ENCODE peak calls at places on chromosomes 4 and X, in five cellular contexts. One of them, this sample, is unnamed.

GRCh38 chr4:103105558-103106356 is 6.1 kb upstream of the BDH2 start:
- DNase-seq in stomach: no peak
- DNase-seq in endothelial cell of umbilical vein: no peak
- DNase-seq in esophagus squamous epithelium: no peak
- DNase-seq in thyroid gland: no peak
- DNase-seq in this sample: no peak

GRCh38 chr4:2484993-2485392 is 16.1 kb downstream of the RNF4 start:
- DNase-seq in stomach: peak
- DNase-seq in endothelial cell of umbilical vein: peak
- DNase-seq in esophagus squamous epithelium: peak
- DNase-seq in thyroid gland: peak
- DNase-seq in this sample: peak

GRCh38 chr4:92304073-92304472 is 307 bp downstream of the GRID2 start:
- DNase-seq in stomach: no peak
- DNase-seq in endothelial cell of umbilical vein: no peak
- DNase-seq in esophagus squamous epithelium: no peak
- DNase-seq in thyroid gland: no peak
- DNase-seq in this sample: no peak

GRCh38 chrX:149286940-149287349 is 218.2 kb downstream of the IDS start:
- DNase-seq in stomach: peak
- DNase-seq in endothelial cell of umbilical vein: peak
- DNase-seq in esophagus squamous epithelium: no peak
- DNase-seq in thyroid gland: peak
- DNase-seq in this sample: no peak

GRCh38 chr4:80062527-80062926 is 10.5 kb downstream of the ANTXR2 start:
- DNase-seq in stomach: no peak
- DNase-seq in endothelial cell of umbilical vein: no peak
- DNase-seq in esophagus squamous epithelium: no peak
- DNase-seq in thyroid gland: no peak
- DNase-seq in this sample: no peak

GRCh38 chr4:64158648-64159326 is 250.5 kb downstream of the TECRL start:
- DNase-seq in stomach: peak
- DNase-seq in endothelial cell of umbilical vein: peak
- DNase-seq in esophagus squamous epithelium: no peak
- DNase-seq in thyroid gland: peak
- DNase-seq in this sample: no peak

GRCh38 chr4:22391548-22391947 is 124.3 kb downstream of the ADGRA3 start:
- DNase-seq in stomach: no peak
- DNase-seq in endothelial cell of umbilical vein: no peak
- DNase-seq in esophagus squamous epithelium: no peak
- DNase-seq in thyroid gland: no peak
- DNase-seq in this sample: no peak

GRCh38 chrX:7112071-7112470 is 35.4 kb upstream of the STS start:
- DNase-seq in stomach: no peak
- DNase-seq in endothelial cell of umbilical vein: no peak
- DNase-seq in esophagus squamous epithelium: no peak
- DNase-seq in thyroid gland: no peak
- DNase-seq in this sample: no peak

GRCh38 chrX:5788930-5789329 is 439.7 kb downstream of the NLGN4X start:
- DNase-seq in stomach: no peak
- DNase-seq in endothelial cell of umbilical vein: no peak
- DNase-seq in esophagus squamous epithelium: no peak
- DNase-seq in thyroid gland: no peak
- DNase-seq in this sample: no peak

GRCh38 chr4:26613242-26613641 is 29.4 kb downstream of the TBC1D19 start:
- DNase-seq in stomach: no peak
- DNase-seq in endothelial cell of umbilical vein: no peak
- DNase-seq in esophagus squamous epithelium: no peak
- DNase-seq in thyroid gland: no peak
- DNase-seq in this sample: no peak

GRCh38 chrX:22164770-22165388 is 107.8 kb upstream of the CBLL2 start:
- DNase-seq in stomach: no peak
- DNase-seq in endothelial cell of umbilical vein: no peak
- DNase-seq in esophagus squamous epithelium: no peak
- DNase-seq in thyroid gland: no peak
- DNase-seq in this sample: no peak

GRCh38 chrX:55488559-55489314 is 911 bp downstream of the USP51 start:
- DNase-seq in stomach: peak
- DNase-seq in endothelial cell of umbilical vein: peak
- DNase-seq in esophagus squamous epithelium: peak
- DNase-seq in thyroid gland: peak
- DNase-seq in this sample: peak

GRCh38 chr4:165058676-165059075 is 5.0 kb downstream of the TRIM75 start:
- DNase-seq in stomach: no peak
- DNase-seq in endothelial cell of umbilical vein: no peak
- DNase-seq in esophagus squamous epithelium: no peak
- DNase-seq in thyroid gland: no peak
- DNase-seq in this sample: no peak

GRCh38 chrX:150084474-150085229 is 146.4 kb upstream of the EOLA2 start:
- DNase-seq in stomach: no peak
- DNase-seq in endothelial cell of umbilical vein: peak
- DNase-seq in esophagus squamous epithelium: no peak
- DNase-seq in thyroid gland: no peak
- DNase-seq in this sample: no peak

GRCh38 chr4:40858946-40859345 is 109.2 kb downstream of the NSUN7 start:
- DNase-seq in stomach: no peak
- DNase-seq in endothelial cell of umbilical vein: no peak
- DNase-seq in esophagus squamous epithelium: no peak
- DNase-seq in thyroid gland: no peak
- DNase-seq in this sample: no peak

GRCh38 chr4:126582737-126583136 is 1050.0 kb upstream of the INTU start:
- DNase-seq in stomach: no peak
- DNase-seq in endothelial cell of umbilical vein: no peak
- DNase-seq in esophagus squamous epithelium: no peak
- DNase-seq in thyroid gland: no peak
- DNase-seq in this sample: no peak

GRCh38 chr4:121651597-121651996 is 45.2 kb downstream of the ANXA5 start:
- DNase-seq in stomach: no peak
- DNase-seq in endothelial cell of umbilical vein: no peak
- DNase-seq in esophagus squamous epithelium: no peak
- DNase-seq in thyroid gland: no peak
- DNase-seq in this sample: no peak

GRCh38 chr4:101277661-101278060 is 69.7 kb downstream of the PPP3CA start:
- DNase-seq in stomach: no peak
- DNase-seq in endothelial cell of umbilical vein: no peak
- DNase-seq in esophagus squamous epithelium: no peak
- DNase-seq in thyroid gland: no peak
- DNase-seq in this sample: no peak

GRCh38 chr4:168151313-168151712 is 59.0 kb downstream of the ANXA10 start:
- DNase-seq in stomach: no peak
- DNase-seq in endothelial cell of umbilical vein: no peak
- DNase-seq in esophagus squamous epithelium: no peak
- DNase-seq in thyroid gland: no peak
- DNase-seq in this sample: no peak

GRCh38 chr4:150395872-150396271 is 186.1 kb upstream of the MAB21L2 start:
- DNase-seq in stomach: no peak
- DNase-seq in endothelial cell of umbilical vein: no peak
- DNase-seq in esophagus squamous epithelium: no peak
- DNase-seq in thyroid gland: no peak
- DNase-seq in this sample: no peak

GRCh38 chrX:107629533-107629909 is 1.2 kb downstream of the PRPS1 start:
- DNase-seq in stomach: no peak
- DNase-seq in endothelial cell of umbilical vein: peak
- DNase-seq in esophagus squamous epithelium: no peak
- DNase-seq in thyroid gland: peak
- DNase-seq in this sample: no peak

GRCh38 chr4:15665738-15666365 is 10.7 kb upstream of the FBXL5 start:
- DNase-seq in stomach: no peak
- DNase-seq in endothelial cell of umbilical vein: peak
- DNase-seq in esophagus squamous epithelium: no peak
- DNase-seq in thyroid gland: no peak
- DNase-seq in this sample: no peak

GRCh38 chrX:110941906-110942305 is 146.3 kb upstream of the CHRDL1 start:
- DNase-seq in stomach: no peak
- DNase-seq in endothelial cell of umbilical vein: no peak
- DNase-seq in esophagus squamous epithelium: no peak
- DNase-seq in thyroid gland: peak
- DNase-seq in this sample: peak

GRCh38 chrX:4263005-4263404 is 549.6 kb upstream of the PRKX start:
- DNase-seq in stomach: no peak
- DNase-seq in endothelial cell of umbilical vein: no peak
- DNase-seq in esophagus squamous epithelium: no peak
- DNase-seq in thyroid gland: no peak
- DNase-seq in this sample: no peak

GRCh38 chr4:43458293-43458692 is 565.8 kb downstream of the GRXCR1 start:
- DNase-seq in stomach: no peak
- DNase-seq in endothelial cell of umbilical vein: no peak
- DNase-seq in esophagus squamous epithelium: no peak
- DNase-seq in thyroid gland: no peak
- DNase-seq in this sample: no peak

GRCh38 chrX:153731117-153731844 is 6.6 kb downstream of the ABCD1 start:
- DNase-seq in stomach: no peak
- DNase-seq in endothelial cell of umbilical vein: no peak
- DNase-seq in esophagus squamous epithelium: no peak
- DNase-seq in thyroid gland: no peak
- DNase-seq in this sample: no peak

GRCh38 chrX:110181459-110182137 is 136.3 kb downstream of the AMMECR1 start:
- DNase-seq in stomach: no peak
- DNase-seq in endothelial cell of umbilical vein: no peak
- DNase-seq in esophagus squamous epithelium: no peak
- DNase-seq in thyroid gland: no peak
- DNase-seq in this sample: no peak

GRCh38 chr4:158741622-158742021 is 18.4 kb upstream of the PPID start:
- DNase-seq in stomach: no peak
- DNase-seq in endothelial cell of umbilical vein: no peak
- DNase-seq in esophagus squamous epithelium: no peak
- DNase-seq in thyroid gland: no peak
- DNase-seq in this sample: no peak

GRCh38 chr4:181330654-181331595 is 912.3 kb upstream of the TENM3 start:
- DNase-seq in stomach: no peak
- DNase-seq in endothelial cell of umbilical vein: no peak
- DNase-seq in esophagus squamous epithelium: no peak
- DNase-seq in thyroid gland: no peak
- DNase-seq in this sample: no peak

GRCh38 chr4:156983366-156983765 is 11.8 kb upstream of the PDGFC start:
- DNase-seq in stomach: no peak
- DNase-seq in endothelial cell of umbilical vein: peak
- DNase-seq in esophagus squamous epithelium: no peak
- DNase-seq in thyroid gland: no peak
- DNase-seq in this sample: no peak

GRCh38 chrX:7266261-7266660 is 118.3 kb upstream of the PUDP start:
- DNase-seq in stomach: no peak
- DNase-seq in endothelial cell of umbilical vein: no peak
- DNase-seq in esophagus squamous epithelium: no peak
- DNase-seq in thyroid gland: no peak
- DNase-seq in this sample: no peak

GRCh38 chr4:95044204-95044848 is 286.6 kb downstream of the BMPR1B start:
- DNase-seq in stomach: no peak
- DNase-seq in endothelial cell of umbilical vein: no peak
- DNase-seq in esophagus squamous epithelium: no peak
- DNase-seq in thyroid gland: no peak
- DNase-seq in this sample: no peak

GRCh38 chr4:120862432-120862831 is 60.1 kb downstream of the PRDM5 start:
- DNase-seq in stomach: no peak
- DNase-seq in endothelial cell of umbilical vein: no peak
- DNase-seq in esophagus squamous epithelium: no peak
- DNase-seq in thyroid gland: no peak
- DNase-seq in this sample: no peak

DNA sequence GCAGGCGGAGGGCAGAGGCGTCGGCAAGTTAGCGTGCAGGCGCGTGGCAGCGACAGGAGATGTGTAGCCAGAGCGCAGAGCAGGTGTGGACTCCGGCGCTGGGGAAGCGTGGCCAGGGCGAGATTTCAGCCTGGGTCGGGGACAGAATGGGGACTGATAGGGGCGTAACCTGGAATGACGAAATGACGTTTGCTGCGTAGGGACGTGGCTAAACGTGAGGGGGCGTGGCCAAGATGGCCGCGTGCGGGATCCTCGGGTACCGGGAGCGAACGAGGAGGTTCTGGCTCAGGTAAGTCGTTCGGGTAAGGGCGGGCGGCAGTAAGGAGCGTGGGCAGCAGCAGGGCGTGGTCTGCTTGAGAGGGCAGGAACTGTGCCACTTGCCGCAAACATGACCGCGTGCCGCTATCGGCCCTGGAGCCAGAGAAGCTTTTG is 10.9 kb upstream of the CLTRN start:
- DNase-seq in stomach: peak
- DNase-seq in endothelial cell of umbilical vein: no peak
- DNase-seq in esophagus squamous epithelium: peak
- DNase-seq in thyroid gland: peak
- DNase-seq in this sample: peak
- TF ChIP-seq POLR2A in stomach: no peak
- TF ChIP-seq POLR2A in endothelial cell of umbilical vein: no peak
- TF ChIP-seq POLR2A in esophagus squamous epithelium: no peak
- TF ChIP-seq POLR2A in thyroid gland: peak
- TF ChIP-seq POLR2A in this sample: peak

GRCh38 chr4:104330125-104330524 is 164.6 kb downstream of the CXXC4 start:
- DNase-seq in stomach: no peak
- DNase-seq in endothelial cell of umbilical vein: no peak
- DNase-seq in esophagus squamous epithelium: no peak
- DNase-seq in thyroid gland: no peak
- DNase-seq in this sample: no peak
- H3K4me3 ChIP-seq in stomach: no peak
- H3K4me3 ChIP-seq in endothelial cell of umbilical vein: no peak
- H3K4me3 ChIP-seq in esophagus squamous epithelium: no peak
- H3K4me3 ChIP-seq in thyroid gland: no peak
- H3K4me3 ChIP-seq in this sample: no peak

DNA sequence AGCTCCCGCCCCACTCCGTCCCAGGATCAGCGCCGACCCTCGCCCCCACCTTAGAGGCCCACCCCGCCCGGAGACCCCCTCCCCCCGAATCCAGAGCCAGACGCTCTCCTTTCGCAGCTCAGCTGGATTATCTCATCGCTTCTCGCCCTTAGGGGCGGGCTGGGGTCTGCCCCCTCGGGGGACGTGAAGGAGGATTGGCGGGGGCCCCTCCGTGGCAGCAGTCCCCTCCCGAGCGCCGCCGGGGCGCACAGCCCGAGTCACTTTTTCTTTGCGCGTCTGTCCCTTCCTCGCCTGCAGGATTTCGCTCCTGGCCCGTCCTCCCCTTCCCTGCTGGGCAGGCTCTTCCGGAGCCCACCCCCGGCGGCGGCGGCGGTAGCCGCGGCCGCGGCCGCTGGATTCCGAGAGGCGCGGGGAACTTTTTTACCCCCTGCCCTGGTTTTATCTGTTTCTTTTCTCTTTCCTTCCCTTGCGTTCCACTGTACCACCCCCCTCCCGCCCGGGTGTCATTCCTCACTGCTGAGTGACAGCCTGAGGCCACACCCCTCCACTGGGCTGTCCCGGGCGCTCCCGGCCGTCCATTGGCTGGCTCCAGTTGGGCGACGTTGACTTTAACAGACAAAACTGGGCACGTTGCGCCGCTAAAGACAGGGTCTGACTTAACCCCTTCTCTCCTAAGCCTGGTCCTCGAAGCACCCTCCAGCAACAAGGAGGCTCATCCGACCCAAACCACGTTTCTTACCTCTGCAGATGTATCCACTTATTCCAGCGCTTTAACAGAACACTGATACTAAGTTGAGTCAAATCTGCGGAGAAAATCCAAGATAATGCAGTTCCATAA is 467 bp upstream of the NKX3-2 start:
- DNase-seq in stomach: peak
- DNase-seq in endothelial cell of umbilical vein: peak
- DNase-seq in esophagus squamous epithelium: no peak
- DNase-seq in thyroid gland: peak
- DNase-seq in this sample: no peak
- TF ChIP-seq POLR2A in stomach: no peak
- TF ChIP-seq POLR2A in endothelial cell of umbilical vein: no peak
- TF ChIP-seq POLR2A in esophagus squamous epithelium: no peak
- TF ChIP-seq POLR2A in thyroid gland: no peak
- TF ChIP-seq POLR2A in this sample: no peak

GRCh38 chrX:274904-275475 is 6.2 kb upstream of the PLCXD1 start:
- DNase-seq in stomach: peak
- DNase-seq in endothelial cell of umbilical vein: no peak
- DNase-seq in esophagus squamous epithelium: no peak
- DNase-seq in thyroid gland: peak
- DNase-seq in this sample: no peak
- H3K4me3 ChIP-seq in stomach: no peak
- H3K4me3 ChIP-seq in endothelial cell of umbilical vein: no peak
- H3K4me3 ChIP-seq in esophagus squamous epithelium: no peak
- H3K4me3 ChIP-seq in thyroid gland: no peak
- H3K4me3 ChIP-seq in this sample: peak

This sample was measured in breast epithelium.